ENCODE peak calls at places on chromosomes 12 and 14, in ten cellular contexts. One of them, this sample, is unnamed.

GRCh38 chr12:100555722-100556121 is 17.8 kb upstream of the GAS2L3 start:
- DNase-seq in activated T-helper 1 cell treated with anti-CD3 and anti-CD28 coated beads, Interleukin-2, amount 50 U/mL, for 16 hours: no peak
- DNase-seq in ovary: no peak
- DNase-seq in NT2/D1: no peak
- DNase-seq in NCI-H748 treated with DMSO at 0.1 percent for 48 hours: no peak
- DNase-seq in AG04449: no peak
- DNase-seq in stomach: no peak
- DNase-seq in COLO829: peak
- DNase-seq in psoas muscle: no peak
- DNase-seq in CD8-positive, alpha-beta T cell: no peak
- DNase-seq in this sample: no peak

GRCh38 chr12:68468036-68468435 is 135.9 kb upstream of the MDM1 start:
- DNase-seq in COLO829: no peak
- DNase-seq in stomach: no peak
- DNase-seq in CD8-positive, alpha-beta T cell: no peak
- DNase-seq in NCI-H748 treated with DMSO at 0.1 percent for 48 hours: no peak
- DNase-seq in ovary: no peak
- DNase-seq in psoas muscle: no peak
- DNase-seq in activated T-helper 1 cell treated with anti-CD3 and anti-CD28 coated beads, Interleukin-2, amount 50 U/mL, for 16 hours: no peak
- DNase-seq in NT2/D1: no peak
- DNase-seq in AG04449: no peak
- DNase-seq in this sample: no peak

GRCh38 chr14:60653388-60653690 is 4.1 kb upstream of the SIX1 start:
- DNase-seq in psoas muscle: no peak
- DNase-seq in activated T-helper 1 cell treated with anti-CD3 and anti-CD28 coated beads, Interleukin-2, amount 50 U/mL, for 16 hours: no peak
- DNase-seq in NT2/D1: no peak
- DNase-seq in stomach: no peak
- DNase-seq in CD8-positive, alpha-beta T cell: no peak
- DNase-seq in NCI-H748 treated with DMSO at 0.1 percent for 48 hours: peak
- DNase-seq in AG04449: no peak
- DNase-seq in ovary: no peak
- DNase-seq in COLO829: no peak
- DNase-seq in this sample: no peak

GRCh38 chr12:118436002-118436724 is 59.8 kb downstream of the SUDS3 start:
- DNase-seq in stomach: no peak
- DNase-seq in NT2/D1: peak
- DNase-seq in NCI-H748 treated with DMSO at 0.1 percent for 48 hours: peak
- DNase-seq in psoas muscle: no peak
- DNase-seq in activated T-helper 1 cell treated with anti-CD3 and anti-CD28 coated beads, Interleukin-2, amount 50 U/mL, for 16 hours: no peak
- DNase-seq in ovary: no peak
- DNase-seq in COLO829: no peak
- DNase-seq in CD8-positive, alpha-beta T cell: no peak
- DNase-seq in AG04449: no peak
- DNase-seq in this sample: no peak

GRCh38 chr14:104316723-104317499 is 178.5 kb downstream of the KIF26A start:
- DNase-seq in psoas muscle: peak
- DNase-seq in activated T-helper 1 cell treated with anti-CD3 and anti-CD28 coated beads, Interleukin-2, amount 50 U/mL, for 16 hours: no peak
- DNase-seq in COLO829: no peak
- DNase-seq in NCI-H748 treated with DMSO at 0.1 percent for 48 hours: no peak
- DNase-seq in AG04449: no peak
- DNase-seq in stomach: peak
- DNase-seq in CD8-positive, alpha-beta T cell: no peak
- DNase-seq in ovary: peak
- DNase-seq in NT2/D1: no peak
- DNase-seq in this sample: no peak

GRCh38 chr12:84912191-84913142 is at the start of gene SLC6A15:
- DNase-seq in activated T-helper 1 cell treated with anti-CD3 and anti-CD28 coated beads, Interleukin-2, amount 50 U/mL, for 16 hours: no peak
- DNase-seq in CD8-positive, alpha-beta T cell: no peak
- DNase-seq in ovary: no peak
- DNase-seq in psoas muscle: peak
- DNase-seq in NT2/D1: peak
- DNase-seq in COLO829: peak
- DNase-seq in stomach: no peak
- DNase-seq in AG04449: no peak
- DNase-seq in NCI-H748 treated with DMSO at 0.1 percent for 48 hours: peak
- DNase-seq in this sample: no peak

GRCh38 chr12:58443273-58443980 is 476.9 kb downstream of the LRIG3 start:
- DNase-seq in NT2/D1: no peak
- DNase-seq in NCI-H748 treated with DMSO at 0.1 percent for 48 hours: peak
- DNase-seq in ovary: no peak
- DNase-seq in COLO829: no peak
- DNase-seq in AG04449: no peak
- DNase-seq in stomach: no peak
- DNase-seq in CD8-positive, alpha-beta T cell: no peak
- DNase-seq in activated T-helper 1 cell treated with anti-CD3 and anti-CD28 coated beads, Interleukin-2, amount 50 U/mL, for 16 hours: no peak
- DNase-seq in psoas muscle: no peak
- DNase-seq in this sample: no peak

GRCh38 chr12:91357381-91357780 is 174.8 kb upstream of the DCN start:
- DNase-seq in ovary: no peak
- DNase-seq in CD8-positive, alpha-beta T cell: no peak
- DNase-seq in psoas muscle: no peak
- DNase-seq in NT2/D1: no peak
- DNase-seq in NCI-H748 treated with DMSO at 0.1 percent for 48 hours: no peak
- DNase-seq in COLO829: no peak
- DNase-seq in stomach: no peak
- DNase-seq in AG04449: no peak
- DNase-seq in activated T-helper 1 cell treated with anti-CD3 and anti-CD28 coated beads, Interleukin-2, amount 50 U/mL, for 16 hours: no peak
- DNase-seq in this sample: no peak

GRCh38 chr12:64181504-64182291 is 40.4 kb downstream of the KICS2 start:
- DNase-seq in AG04449: peak
- DNase-seq in stomach: peak
- DNase-seq in ovary: peak
- DNase-seq in NCI-H748 treated with DMSO at 0.1 percent for 48 hours: peak
- DNase-seq in COLO829: peak
- DNase-seq in psoas muscle: no peak
- DNase-seq in CD8-positive, alpha-beta T cell: no peak
- DNase-seq in activated T-helper 1 cell treated with anti-CD3 and anti-CD28 coated beads, Interleukin-2, amount 50 U/mL, for 16 hours: no peak
- DNase-seq in NT2/D1: no peak
- DNase-seq in this sample: peak

GRCh38 chr12:11753151-11753501 is 103.7 kb downstream of the ETV6 start:
- DNase-seq in activated T-helper 1 cell treated with anti-CD3 and anti-CD28 coated beads, Interleukin-2, amount 50 U/mL, for 16 hours: no peak
- DNase-seq in ovary: no peak
- DNase-seq in NT2/D1: no peak
- DNase-seq in psoas muscle: no peak
- DNase-seq in CD8-positive, alpha-beta T cell: no peak
- DNase-seq in stomach: no peak
- DNase-seq in NCI-H748 treated with DMSO at 0.1 percent for 48 hours: no peak
- DNase-seq in AG04449: no peak
- DNase-seq in COLO829: no peak
- DNase-seq in this sample: no peak

GRCh38 chr12:120292661-120293531 is at the start of gene RNU4-1:
- DNase-seq in NT2/D1: peak
- DNase-seq in activated T-helper 1 cell treated with anti-CD3 and anti-CD28 coated beads, Interleukin-2, amount 50 U/mL, for 16 hours: peak
- DNase-seq in NCI-H748 treated with DMSO at 0.1 percent for 48 hours: peak
- DNase-seq in COLO829: peak
- DNase-seq in AG04449: peak
- DNase-seq in psoas muscle: peak
- DNase-seq in stomach: peak
- DNase-seq in CD8-positive, alpha-beta T cell: peak
- DNase-seq in ovary: peak
- DNase-seq in this sample: peak

GRCh38 chr12:120885521-120885920 is 18.6 kb downstream of the SPPL3 start:
- DNase-seq in AG04449: no peak
- DNase-seq in NT2/D1: no peak
- DNase-seq in CD8-positive, alpha-beta T cell: no peak
- DNase-seq in activated T-helper 1 cell treated with anti-CD3 and anti-CD28 coated beads, Interleukin-2, amount 50 U/mL, for 16 hours: no peak
- DNase-seq in COLO829: no peak
- DNase-seq in psoas muscle: no peak
- DNase-seq in ovary: no peak
- DNase-seq in stomach: no peak
- DNase-seq in NCI-H748 treated with DMSO at 0.1 percent for 48 hours: no peak
- DNase-seq in this sample: no peak

GRCh38 chr14:68528031-68528687 is 264.7 kb downstream of the ZFP36L1 start:
- DNase-seq in NT2/D1: no peak
- DNase-seq in COLO829: no peak
- DNase-seq in stomach: no peak
- DNase-seq in psoas muscle: no peak
- DNase-seq in CD8-positive, alpha-beta T cell: no peak
- DNase-seq in activated T-helper 1 cell treated with anti-CD3 and anti-CD28 coated beads, Interleukin-2, amount 50 U/mL, for 16 hours: no peak
- DNase-seq in AG04449: no peak
- DNase-seq in NCI-H748 treated with DMSO at 0.1 percent for 48 hours: no peak
- DNase-seq in ovary: no peak
- DNase-seq in this sample: no peak

GRCh38 chr12:98513379-98514318 is 1.7 kb upstream of the TMPO start:
- DNase-seq in activated T-helper 1 cell treated with anti-CD3 and anti-CD28 coated beads, Interleukin-2, amount 50 U/mL, for 16 hours: no peak
- DNase-seq in COLO829: no peak
- DNase-seq in NCI-H748 treated with DMSO at 0.1 percent for 48 hours: no peak
- DNase-seq in NT2/D1: no peak
- DNase-seq in psoas muscle: no peak
- DNase-seq in CD8-positive, alpha-beta T cell: no peak
- DNase-seq in stomach: no peak
- DNase-seq in ovary: no peak
- DNase-seq in AG04449: no peak
- DNase-seq in this sample: no peak

GRCh38 chr12:116060765-116061164 is 216.7 kb downstream of the MED13L start:
- DNase-seq in NCI-H748 treated with DMSO at 0.1 percent for 48 hours: no peak
- DNase-seq in NT2/D1: no peak
- DNase-seq in AG04449: no peak
- DNase-seq in CD8-positive, alpha-beta T cell: no peak
- DNase-seq in psoas muscle: no peak
- DNase-seq in COLO829: no peak
- DNase-seq in ovary: no peak
- DNase-seq in activated T-helper 1 cell treated with anti-CD3 and anti-CD28 coated beads, Interleukin-2, amount 50 U/mL, for 16 hours: no peak
- DNase-seq in stomach: no peak
- DNase-seq in this sample: no peak

GRCh38 chr14:92670177-92670576 is 78.2 kb downstream of the LGMN start:
- DNase-seq in AG04449: no peak
- DNase-seq in ovary: no peak
- DNase-seq in CD8-positive, alpha-beta T cell: no peak
- DNase-seq in NCI-H748 treated with DMSO at 0.1 percent for 48 hours: no peak
- DNase-seq in psoas muscle: no peak
- DNase-seq in stomach: no peak
- DNase-seq in activated T-helper 1 cell treated with anti-CD3 and anti-CD28 coated beads, Interleukin-2, amount 50 U/mL, for 16 hours: no peak
- DNase-seq in COLO829: no peak
- DNase-seq in NT2/D1: no peak
- DNase-seq in this sample: no peak

GRCh38 chr14:89588016-89588415 is 171.0 kb upstream of the FOXN3 start:
- DNase-seq in activated T-helper 1 cell treated with anti-CD3 and anti-CD28 coated beads, Interleukin-2, amount 50 U/mL, for 16 hours: no peak
- DNase-seq in CD8-positive, alpha-beta T cell: no peak
- DNase-seq in ovary: no peak
- DNase-seq in stomach: no peak
- DNase-seq in psoas muscle: no peak
- DNase-seq in NT2/D1: no peak
- DNase-seq in COLO829: no peak
- DNase-seq in NCI-H748 treated with DMSO at 0.1 percent for 48 hours: no peak
- DNase-seq in AG04449: no peak
- DNase-seq in this sample: peak

GRCh38 chr14:42163136-42163535 is 556.5 kb downstream of the LRFN5 start:
- DNase-seq in stomach: no peak
- DNase-seq in psoas muscle: no peak
- DNase-seq in ovary: no peak
- DNase-seq in AG04449: no peak
- DNase-seq in activated T-helper 1 cell treated with anti-CD3 and anti-CD28 coated beads, Interleukin-2, amount 50 U/mL, for 16 hours: no peak
- DNase-seq in NCI-H748 treated with DMSO at 0.1 percent for 48 hours: peak
- DNase-seq in COLO829: no peak
- DNase-seq in NT2/D1: no peak
- DNase-seq in CD8-positive, alpha-beta T cell: no peak
- DNase-seq in this sample: no peak

GRCh38 chr14:26204954-26205479 is 392.8 kb downstream of the NOVA1 start:
- DNase-seq in AG04449: no peak
- DNase-seq in activated T-helper 1 cell treated with anti-CD3 and anti-CD28 coated beads, Interleukin-2, amount 50 U/mL, for 16 hours: no peak
- DNase-seq in COLO829: no peak
- DNase-seq in ovary: peak
- DNase-seq in NCI-H748 treated with DMSO at 0.1 percent for 48 hours: peak
- DNase-seq in CD8-positive, alpha-beta T cell: no peak
- DNase-seq in NT2/D1: no peak
- DNase-seq in stomach: peak
- DNase-seq in psoas muscle: peak
- DNase-seq in this sample: no peak

GRCh38 chr14:75720828-75721227 is 59.8 kb downstream of the TTLL5 start:
- DNase-seq in psoas muscle: peak
- DNase-seq in COLO829: no peak
- DNase-seq in ovary: peak
- DNase-seq in AG04449: no peak
- DNase-seq in CD8-positive, alpha-beta T cell: no peak
- DNase-seq in activated T-helper 1 cell treated with anti-CD3 and anti-CD28 coated beads, Interleukin-2, amount 50 U/mL, for 16 hours: no peak
- DNase-seq in NT2/D1: no peak
- DNase-seq in NCI-H748 treated with DMSO at 0.1 percent for 48 hours: no peak
- DNase-seq in stomach: peak
- DNase-seq in this sample: no peak

GRCh38 chr12:115801826-115802225 is 475.7 kb downstream of the MED13L start:
- DNase-seq in CD8-positive, alpha-beta T cell: no peak
- DNase-seq in COLO829: no peak
- DNase-seq in NCI-H748 treated with DMSO at 0.1 percent for 48 hours: no peak
- DNase-seq in activated T-helper 1 cell treated with anti-CD3 and anti-CD28 coated beads, Interleukin-2, amount 50 U/mL, for 16 hours: no peak
- DNase-seq in stomach: no peak
- DNase-seq in AG04449: no peak
- DNase-seq in ovary: no peak
- DNase-seq in psoas muscle: no peak
- DNase-seq in NT2/D1: no peak
- DNase-seq in this sample: no peak

GRCh38 chr12:39990122-39991101 is 115.5 kb downstream of the SLC2A13 start:
- DNase-seq in CD8-positive, alpha-beta T cell: peak
- DNase-seq in COLO829: peak
- DNase-seq in NCI-H748 treated with DMSO at 0.1 percent for 48 hours: peak
- DNase-seq in ovary: peak
- DNase-seq in NT2/D1: no peak
- DNase-seq in activated T-helper 1 cell treated with anti-CD3 and anti-CD28 coated beads, Interleukin-2, amount 50 U/mL, for 16 hours: peak
- DNase-seq in stomach: peak
- DNase-seq in AG04449: no peak
- DNase-seq in psoas muscle: peak
- DNase-seq in this sample: peak

GRCh38 chr12:106040521-106040920 is 98.2 kb downstream of the NUAK1 start:
- DNase-seq in COLO829: no peak
- DNase-seq in NCI-H748 treated with DMSO at 0.1 percent for 48 hours: no peak
- DNase-seq in activated T-helper 1 cell treated with anti-CD3 and anti-CD28 coated beads, Interleukin-2, amount 50 U/mL, for 16 hours: no peak
- DNase-seq in AG04449: no peak
- DNase-seq in stomach: no peak
- DNase-seq in ovary: no peak
- DNase-seq in CD8-positive, alpha-beta T cell: no peak
- DNase-seq in NT2/D1: no peak
- DNase-seq in psoas muscle: no peak
- DNase-seq in this sample: no peak

GRCh38 chr14:50025776-50026175 is 90.6 kb downstream of the VCPKMT start:
- DNase-seq in CD8-positive, alpha-beta T cell: no peak
- DNase-seq in COLO829: no peak
- DNase-seq in NT2/D1: no peak
- DNase-seq in ovary: no peak
- DNase-seq in NCI-H748 treated with DMSO at 0.1 percent for 48 hours: no peak
- DNase-seq in stomach: no peak
- DNase-seq in psoas muscle: no peak
- DNase-seq in activated T-helper 1 cell treated with anti-CD3 and anti-CD28 coated beads, Interleukin-2, amount 50 U/mL, for 16 hours: no peak
- DNase-seq in AG04449: no peak
- DNase-seq in this sample: no peak

GRCh38 chr14:104917992-104918391 is 6.7 kb upstream of the PLD4 start:
- DNase-seq in stomach: no peak
- DNase-seq in NT2/D1: no peak
- DNase-seq in NCI-H748 treated with DMSO at 0.1 percent for 48 hours: no peak
- DNase-seq in AG04449: no peak
- DNase-seq in activated T-helper 1 cell treated with anti-CD3 and anti-CD28 coated beads, Interleukin-2, amount 50 U/mL, for 16 hours: no peak
- DNase-seq in psoas muscle: no peak
- DNase-seq in CD8-positive, alpha-beta T cell: no peak
- DNase-seq in ovary: no peak
- DNase-seq in COLO829: no peak
- DNase-seq in this sample: no peak

GRCh38 chr12:1629338-1630080 is 478 bp downstream of the WNT5B start:
- DNase-seq in CD8-positive, alpha-beta T cell: no peak
- DNase-seq in stomach: no peak
- DNase-seq in NT2/D1: no peak
- DNase-seq in COLO829: no peak
- DNase-seq in ovary: no peak
- DNase-seq in activated T-helper 1 cell treated with anti-CD3 and anti-CD28 coated beads, Interleukin-2, amount 50 U/mL, for 16 hours: no peak
- DNase-seq in NCI-H748 treated with DMSO at 0.1 percent for 48 hours: no peak
- DNase-seq in AG04449: no peak
- DNase-seq in psoas muscle: no peak
- DNase-seq in this sample: no peak

GRCh38 chr14:54275997-54276396 is 120.8 kb upstream of the CDKN3 start:
- DNase-seq in NCI-H748 treated with DMSO at 0.1 percent for 48 hours: no peak
- DNase-seq in activated T-helper 1 cell treated with anti-CD3 and anti-CD28 coated beads, Interleukin-2, amount 50 U/mL, for 16 hours: no peak
- DNase-seq in NT2/D1: no peak
- DNase-seq in ovary: no peak
- DNase-seq in AG04449: no peak
- DNase-seq in psoas muscle: no peak
- DNase-seq in COLO829: no peak
- DNase-seq in CD8-positive, alpha-beta T cell: no peak
- DNase-seq in stomach: no peak
- DNase-seq in this sample: no peak

GRCh38 chr12:14366211-14366762 is 805 bp downstream of the ATF7IP start:
- DNase-seq in activated T-helper 1 cell treated with anti-CD3 and anti-CD28 coated beads, Interleukin-2, amount 50 U/mL, for 16 hours: no peak
- DNase-seq in CD8-positive, alpha-beta T cell: no peak
- DNase-seq in AG04449: no peak
- DNase-seq in NT2/D1: peak
- DNase-seq in psoas muscle: no peak
- DNase-seq in ovary: no peak
- DNase-seq in stomach: no peak
- DNase-seq in COLO829: no peak
- DNase-seq in NCI-H748 treated with DMSO at 0.1 percent for 48 hours: peak
- DNase-seq in this sample: no peak

This sample was measured in lung.